ENCODE peak calls at places on chromosomes 6 and 20, in nine cellular contexts. S, X, L, P, D, J, N, Y and R are unnamed samples.

GRCh38 chr20:31476648-31477220 is 1.6 kb downstream of the REM1 start:
- DNase-seq in J (no peak), N (no peak), Y (peak; percentile 72), D (no peak), L (no peak), X (no peak), S (no peak), P (no peak), R (no peak)

GRCh38 chr6:39073471-39074355 is 25.1 kb downstream of the GLP1R start:
- DNase-seq in D (no peak), S (peak; percentile 58), P (no peak), Y (no peak), X (no peak), J (no peak), N (no peak), L (peak; percentile 44), R (peak; percentile 66)

GRCh38 chr6:110999634-111000270 is 17.9 kb downstream of the RPF2 start:
- DNase-seq in S (no peak), D (no peak), N (no peak), L (no peak), J (peak; percentile 16), Y (no peak), X (no peak), P (no peak), R (no peak)

GRCh38 chr6:73152556-73152955 is 72.7 kb downstream of the KHDC1L start:
- DNase-seq in Y (no peak), S (no peak), P (no peak), N (no peak), L (no peak), X (no peak), D (no peak), J (no peak), R (no peak)

GRCh38 chr6:168303982-168304751 is 15.4 kb downstream of the DACT2 start:
- DNase-seq in X (no peak), S (peak; percentile 70), L (no peak), N (no peak), Y (no peak), P (no peak), D (no peak), J (no peak), R (no peak)

GRCh38 chr6:81792826-81793225 is 40.3 kb upstream of the TENT5A start:
- DNase-seq in P (no peak), X (no peak), Y (no peak), J (no peak), D (no peak), L (no peak), N (no peak), S (no peak), R (no peak)

GRCh38 chr6:155530219-155530834 is 74.7 kb upstream of the NOX3 start:
- DNase-seq in Y (no peak), J (peak; percentile 35), N (no peak), X (no peak), L (no peak), S (no peak), D (no peak), P (no peak), R (no peak)

GRCh38 chr6:47188588-47189021 is 121.1 kb downstream of the TNFRSF21 start:
- DNase-seq in L (no peak), P (no peak), X (no peak), D (no peak), S (no peak), Y (peak; percentile 87), N (no peak), J (no peak), R (no peak)

GRCh38 chr6:152566040-152566875 is 70.9 kb downstream of the SYNE1 start:
- DNase-seq in Y (no peak), P (no peak), D (no peak), X (no peak), J (no peak), L (no peak), N (no peak), S (no peak), R (no peak)

GRCh38 chr6:36968266-36968977 is 13.9 kb downstream of the PI16 start:
- DNase-seq in P (no peak), X (peak; percentile 58), S (peak; percentile 57), D (no peak), L (peak; percentile 62), Y (no peak), J (no peak), N (peak; percentile 60), R (peak; percentile 89)

GRCh38 chr20:36305602-36306556 is at the start of gene DLGAP4:
- DNase-seq in N (no peak), D (no peak), X (no peak), Y (no peak), J (peak; percentile 72), P (no peak), S (no peak), L (peak; percentile 45), R (no peak)

GRCh38 chr6:117655380-117655779 is 19.9 kb upstream of the NUS1 start:
- DNase-seq in N (no peak), P (no peak), X (no peak), J (no peak), D (no peak), S (no peak), Y (no peak), L (no peak), R (no peak)

GRCh38 chr20:50745634-50746137 is 14.3 kb downstream of the PARD6B start:
- DNase-seq in J (no peak), N (no peak), L (no peak), D (no peak), X (no peak), S (no peak), Y (no peak), P (no peak), R (no peak)

GRCh38 chr6:110799655-110800054 is 15.6 kb downstream of the CDK19 start:
- DNase-seq in J (no peak), N (no peak), P (no peak), S (no peak), L (no peak), X (no peak), Y (no peak), D (no peak), R (no peak)

GRCh38 chr20:13875265-13875811 is 90.5 kb downstream of the NDUFAF5 start:
- DNase-seq in D (no peak), J (peak; percentile 29), P (no peak), N (no peak), X (no peak), L (no peak), S (no peak), Y (no peak), R (no peak)

GRCh38 chr6:149031545-149032317 is 284.9 kb downstream of the UST start:
- DNase-seq in L (no peak), P (peak; percentile 61), S (no peak), X (no peak), Y (peak; percentile 93), N (no peak), J (no peak), D (peak; percentile 56), R (no peak)

GRCh38 chr6:64034331-64034730 is 398.7 kb downstream of the PHF3 start:
- DNase-seq in L (no peak), N (no peak), X (no peak), J (no peak), Y (no peak), S (no peak), P (no peak), D (no peak), R (no peak)

GRCh38 chr20:60009318-60009717 is 51.1 kb downstream of the CDH26 start:
- DNase-seq in P (no peak), D (no peak), S (no peak), L (no peak), N (no peak), X (no peak), J (no peak), Y (no peak), R (no peak)

GRCh38 chr6:16168858-16169257 is 40.0 kb downstream of the MYLIP start:
- DNase-seq in J (peak; percentile 75), X (no peak), L (no peak), N (no peak), P (no peak), Y (no peak), D (no peak), S (no peak), R (no peak)

GRCh38 chr6:108746411-108746810 is 101.8 kb upstream of the ARMC2 start:
- DNase-seq in S (no peak), P (no peak), J (no peak), N (no peak), D (no peak), Y (peak; percentile 71), X (no peak), L (no peak), R (no peak)

GRCh38 chr6:35068644-35069043 is 72.5 kb downstream of the TCP11 start:
- DNase-seq in X (no peak), S (peak; percentile 20), P (no peak), D (no peak), J (no peak), N (peak; percentile 6), Y (no peak), L (no peak), R (no peak)
- H3K36me3 ChIP-seq in X (peaks cover 18% of the 10 kb centered on the region), S (peaks cover 100% of the 10 kb centered on the region), P (no peaks in the 10 kb centered on the region), D (no peaks in the 10 kb centered on the region), J (no peaks in the 10 kb centered on the region), N (peaks cover 64% of the 10 kb centered on the region), Y (no peaks in the 10 kb centered on the region), L (peaks cover 18% of the 10 kb centered on the region), R (peaks cover 28% of the 10 kb centered on the region)

DNA sequence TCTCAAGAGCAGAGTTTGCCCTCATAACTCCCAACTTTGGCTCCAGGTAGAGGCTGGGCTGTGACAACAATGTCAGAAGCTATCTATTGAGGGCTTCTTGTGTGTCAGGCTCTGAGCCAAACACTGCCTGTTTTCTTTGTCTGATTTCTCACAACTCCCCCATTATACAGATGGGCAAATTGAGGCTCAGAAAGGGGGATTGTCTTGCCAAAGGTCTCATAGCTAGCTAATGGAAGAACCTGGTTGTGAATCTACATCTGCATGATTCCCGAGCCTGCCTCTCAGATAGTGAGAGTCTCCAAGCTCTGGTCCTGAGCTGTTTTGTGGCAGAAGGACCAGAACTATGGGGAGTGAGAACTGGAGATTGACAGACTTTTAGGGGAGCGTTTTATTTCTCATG is 1.4 kb downstream of the CD40 start:
- DNase-seq in X (no peak), S (no peak), Y (no peak), D (no peak), N (no peak), L (no peak), J (no peak), P (no peak), R (no peak)
- H3K4me3 ChIP-seq in X (no peak overlapping the region), S (peak overlapping the region; percentile 61), Y (no peak overlapping the region), D (no peak overlapping the region), N (no peak overlapping the region), L (no peak overlapping the region), J (peak overlapping the region; percentile 78), P (no peak overlapping the region), R (no peak overlapping the region)

GRCh38 chr20:48651271-48651670 is 176.5 kb downstream of the PREX1 start:
- DNase-seq in L (no peak), N (no peak), J (no peak), P (no peak), X (no peak), S (peak; percentile 56), D (no peak), Y (no peak), R (no peak)
- H3K36me3 ChIP-seq in L (no peaks in the 10 kb centered on the region), N (peaks cover 49% of the 10 kb centered on the region), J (no peaks in the 10 kb centered on the region), P (peaks cover 2% of the 10 kb centered on the region), X (peaks cover 52% of the 10 kb centered on the region), S (peaks cover 100% of the 10 kb centered on the region), D (peaks cover 56% of the 10 kb centered on the region), Y (no peaks in the 10 kb centered on the region), R (peaks cover 68% of the 10 kb centered on the region)

GRCh38 chr6:30915591-30915946 is 1.5 kb downstream of the VARS2 start:
- DNase-seq in Y (no peak), P (no peak), S (no peak), N (no peak), D (no peak), J (peak; percentile 87), X (no peak), L (no peak), R (no peak)
- H3K4me3 ChIP-seq in Y (no peak overlapping the region), P (no peak overlapping the region), S (no peak overlapping the region), N (peak overlapping the region; percentile 75), D (no peak overlapping the region), J (no peak overlapping the region), X (no peak overlapping the region), L (no peak overlapping the region), R (no peak overlapping the region)